ENCODE peak calls at places on chromosomes 2 and 18, in eight cellular contexts. I, X, D, U, Y, P, Q and O are unnamed samples.

GRCh38 chr2:212595036-212595654 is 56.5 kb upstream of the ERBB4 start:
- DNase-seq in I (no peak), X (no peak), D (no peak), U (no peak), Y (no peak), P (peak), Q (peak), O (no peak)

GRCh38 chr2:109005686-109006204 is 16.7 kb upstream of the EDAR start:
- DNase-seq in I (no peak), X (no peak), D (no peak), U (no peak), Y (no peak), P (no peak), Q (no peak), O (no peak)

GRCh38 chr2:186201371-186201770 is 284.7 kb upstream of the ZC3H15 start:
- DNase-seq in I (no peak), X (no peak), D (no peak), U (no peak), Y (no peak), P (no peak), Q (peak), O (no peak)

GRCh38 chr2:221444106-221444505 is 128.0 kb downstream of the EPHA4 start:
- DNase-seq in I (no peak), X (no peak), D (peak), U (peak), Y (no peak), P (no peak), Q (peak), O (no peak)

GRCh38 chr2:85852979-85853498 is 35.8 kb downstream of the ST3GAL5 start:
- DNase-seq in I (no peak), X (no peak), D (no peak), U (no peak), Y (no peak), P (no peak), Q (no peak), O (no peak)

GRCh38 chr2:189221811-189222210 is 42.2 kb upstream of the COL5A2 start:
- DNase-seq in I (no peak), X (no peak), D (no peak), U (no peak), Y (no peak), P (no peak), Q (peak), O (no peak)

GRCh38 chr2:95058989-95059601 is 33.6 kb downstream of the MAL start:
- DNase-seq in I (peak), X (no peak), D (no peak), U (no peak), Y (no peak), P (no peak), Q (no peak), O (no peak)

GRCh38 chr2:231321556-231322334 is 73.8 kb upstream of the B3GNT7 start:
- DNase-seq in I (peak), X (peak), D (peak), U (no peak), Y (no peak), P (no peak), Q (no peak), O (no peak)

GRCh38 chr2:223474893-223475292 is 127.3 kb downstream of the SCG2 start:
- DNase-seq in I (no peak), X (no peak), D (no peak), U (no peak), Y (no peak), P (no peak), Q (no peak), O (no peak)

GRCh38 chr2:112152476-112153178 is 14.4 kb downstream of the FBLN7 start:
- DNase-seq in I (peak), X (no peak), D (no peak), U (no peak), Y (no peak), P (no peak), Q (no peak), O (no peak)

GRCh38 chr2:197972017-197972416 is 167.6 kb downstream of the PLCL1 start:
- DNase-seq in I (peak), X (no peak), D (peak), U (no peak), Y (no peak), P (no peak), Q (peak), O (no peak)

DNA sequence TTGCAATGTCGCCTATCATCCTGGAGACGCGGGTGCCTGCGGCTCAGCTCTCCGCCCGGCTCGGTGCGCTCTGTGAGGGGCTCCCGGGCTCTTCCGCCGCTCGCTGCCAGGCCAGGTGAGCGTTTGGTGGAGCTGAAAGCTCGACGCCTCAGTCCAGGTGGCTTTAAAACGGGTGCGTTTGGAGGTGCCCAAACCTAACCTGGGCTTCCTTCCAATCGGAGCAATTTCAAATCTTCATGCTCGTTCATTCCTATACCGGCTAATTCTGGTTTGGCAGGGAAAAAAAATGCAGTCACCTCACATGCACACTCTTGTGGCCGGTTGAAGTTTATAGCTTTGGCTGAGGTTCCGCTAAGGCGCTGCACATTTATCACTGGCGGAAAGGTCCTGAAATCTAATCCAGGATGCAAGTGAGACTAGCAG is at the start of gene SLC16A14:
- DNase-seq in I (no peak), X (no peak), D (peak), U (peak), Y (peak), P (peak), Q (peak), O (peak)
- TF ChIP-seq CTCF in I (no peak), X (no peak), D (peak), U (no peak), Y (peak), P (no peak), Q (peak), O (no peak)

GRCh38 chr2:42310007-42310511 is 51.0 kb downstream of the COX7A2L start:
- DNase-seq in I (no peak), X (no peak), D (no peak), U (no peak), Y (no peak), P (no peak), Q (no peak), O (no peak)

GRCh38 chr2:42303252-42303651 is 57.8 kb downstream of the COX7A2L start:
- DNase-seq in I (no peak), X (no peak), D (no peak), U (no peak), Y (no peak), P (no peak), Q (no peak), O (no peak)

GRCh38 chr2:42304059-42304713 is 56.8 kb downstream of the COX7A2L start:
- DNase-seq in I (no peak), X (no peak), D (no peak), U (no peak), Y (no peak), P (no peak), Q (no peak), O (no peak)

GRCh38 chr2:42309366-42309765 is 51.7 kb downstream of the COX7A2L start:
- DNase-seq in I (no peak), X (no peak), D (no peak), U (no peak), Y (no peak), P (no peak), Q (no peak), O (no peak)

GRCh38 chr2:42307180-42307579 is 53.8 kb downstream of the COX7A2L start:
- DNase-seq in I (no peak), X (no peak), D (no peak), U (no peak), Y (no peak), P (no peak), Q (no peak), O (no peak)
- TF ChIP-seq CTCF in I (no peak), X (no peak), D (no peak), U (no peak), Y (no peak), P (no peak), Q (no peak), O (no peak)

GRCh38 chr18:58143391-58143790 is 99.4 kb downstream of the NEDD4L start:
- DNase-seq in I (no peak), X (no peak), D (no peak), U (no peak), Y (no peak), P (no peak), Q (peak), O (no peak)
- TF ChIP-seq CTCF in I (no peak), X (no peak), D (no peak), U (no peak), Y (no peak), P (no peak), Q (no peak), O (no peak)

DNA sequence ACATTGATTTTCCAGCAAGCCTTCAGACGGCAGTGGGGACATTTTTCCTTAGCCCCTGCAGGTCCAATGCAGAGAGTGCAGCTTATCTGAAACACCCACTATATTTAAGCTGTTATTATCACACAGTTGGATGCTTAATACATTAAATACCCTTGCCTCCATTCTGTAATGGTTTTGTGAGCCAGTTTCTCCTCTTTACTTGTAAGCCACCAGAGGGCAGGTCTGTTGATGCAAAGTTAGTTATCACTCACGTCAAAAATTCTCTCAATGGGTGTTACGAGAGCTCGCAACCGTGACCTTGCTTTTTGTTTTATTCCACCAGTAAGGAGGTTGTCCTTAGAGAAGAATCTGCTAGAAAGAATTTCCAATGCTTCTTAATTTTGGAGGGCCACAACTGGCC is 189.8 kb downstream of the INSIG2 start:
- DNase-seq in I (no peak), X (no peak), D (no peak), U (no peak), Y (no peak), P (no peak), Q (no peak), O (no peak)
- TF ChIP-seq CTCF in I (no peak), X (no peak), D (no peak), U (no peak), Y (no peak), P (no peak), Q (no peak), O (no peak)

GRCh38 chr18:24552218-24552617 is 91.8 kb downstream of the HRH4 start:
- DNase-seq in I (no peak), X (no peak), D (no peak), U (peak), Y (no peak), P (no peak), Q (no peak), O (no peak)
- TF ChIP-seq CTCF in I (no peak), X (no peak), D (no peak), U (no peak), Y (no peak), P (no peak), Q (no peak), O (no peak)